ENCODE peak calls at places on chromosome 19, in seven cellular contexts. G, Y, H, K, B, Q and R are unnamed samples.

GRCh38 chr19:17719730-17720486 is 628 bp downstream of the MAP1S start:
- DNase-seq in Q (no peak), G (peak; percentile 60), H (peak; percentile 62), B (no peak), K (peak; percentile 37), Y (no peak), R (no peak)

GRCh38 chr19:35266904-35267817 is 1.6 kb upstream of the USF2 start:
- DNase-seq in B (no peak), Y (no peak), G (peak; percentile 49), K (peak; percentile 49), Q (no peak), H (peak; percentile 58), R (peak; percentile 46)

GRCh38 chr19:18496167-18496979 is 25.5 kb downstream of the ELL start:
- DNase-seq in H (peak; percentile 78), Q (peak; percentile 59), K (no peak), Y (peak; percentile 27), B (no peak), G (peak; percentile 60), R (no peak)

GRCh38 chr19:45079063-45079910 is at the start of gene GEMIN7:
- DNase-seq in Y (peak; percentile 63), H (peak; percentile 79), K (peak; percentile 94), G (peak; percentile 72), Q (peak; percentile 71), B (peak; percentile 86), R (peak; percentile 94)

GRCh38 chr19:41501854-41502253 is 58.9 kb downstream of the ERICH4 start:
- DNase-seq in B (no peak), Q (no peak), Y (no peak), K (no peak), G (no peak), H (no peak), R (no peak)

GRCh38 chr19:1054102-1055027 is 12.6 kb upstream of the ARHGAP45 start:
- DNase-seq in Q (no peak), G (no peak), B (no peak), H (no peak), K (no peak), Y (no peak), R (no peak)

GRCh38 chr19:40277356-40277755 is 7.8 kb downstream of the AKT2 start:
- DNase-seq in K (no peak), H (no peak), Y (no peak), Q (no peak), G (no peak), B (no peak), R (no peak)

GRCh38 chr19:1650627-1651009 is 1.8 kb downstream of the TCF3 start:
- DNase-seq in G (no peak), H (no peak), K (peak; percentile 66), Q (peak; percentile 18), B (peak; percentile 24), Y (peak; percentile 9), R (peak; percentile 30)

GRCh38 chr19:8366121-8366581 is 2.2 kb downstream of the ANGPTL4 start:
- DNase-seq in Y (no peak), Q (no peak), H (no peak), K (no peak), G (no peak), B (no peak), R (no peak)

GRCh38 chr19:33118643-33119042 is 13.3 kb upstream of the WDR88 start:
- DNase-seq in G (no peak), H (no peak), B (no peak), Q (no peak), Y (no peak), K (no peak), R (no peak)

GRCh38 chr19:42524250-42524649 is 4.0 kb downstream of the CEACAM1 start:
- DNase-seq in H (no peak), G (no peak), B (no peak), K (no peak), Q (no peak), Y (no peak), R (no peak)

GRCh38 chr19:48874309-48875135 is 2.3 kb downstream of the PPP1R15A start:
- DNase-seq in Y (peak; percentile 53), K (peak; percentile 1), Q (peak; percentile 76), G (peak; percentile 65), B (no peak), H (no peak), R (no peak)

GRCh38 chr19:55447421-55448174 is 4.5 kb upstream of the SHISA7 start:
- DNase-seq in G (no peak), Y (peak; percentile 43), K (peak; percentile 68), Q (no peak), H (no peak), B (no peak), R (peak; percentile 78)

GRCh38 chr19:40598121-40598917 is 2.9 kb upstream of the LTBP4 start:
- DNase-seq in G (peak; percentile 92), Y (peak; percentile 87), K (peak; percentile 96), H (peak; percentile 89), Q (peak; percentile 82), B (peak; percentile 92), R (peak; percentile 89)

GRCh38 chr19:1748115-1748702 is 5.1 kb upstream of the ONECUT3 start:
- DNase-seq in Q (no peak), B (no peak), Y (no peak), K (no peak), G (peak; percentile 64), H (no peak), R (no peak)

GRCh38 chr19:47274891-47275865 is 493 bp downstream of the INAFM1 start:
- DNase-seq in K (peak; percentile 72), G (no peak), B (peak; percentile 42), Y (no peak), H (peak; percentile 43), Q (peak; percentile 25), R (peak; percentile 46)

GRCh38 chr19:4015705-4016402 is 8.3 kb downstream of the PIAS4 start:
- DNase-seq in H (peak; percentile 57), Q (no peak), K (no peak), Y (no peak), G (no peak), B (no peak), R (peak; percentile 53)

GRCh38 chr19:38921420-38922274 is 8.9 kb downstream of the SARS2 start:
- DNase-seq in G (no peak), B (no peak), H (no peak), Q (no peak), K (no peak), Y (no peak), R (no peak)

GRCh38 chr19:38917921-38918491 is 6.0 kb upstream of the CCER2 start:
- DNase-seq in Q (no peak), B (peak; percentile 19), Y (no peak), H (no peak), K (peak; percentile 26), G (no peak), R (peak; percentile 63)

GRCh38 chr19:38918526-38918925 is 6.5 kb upstream of the CCER2 start:
- DNase-seq in G (no peak), Q (no peak), H (no peak), Y (no peak), B (no peak), K (no peak), R (no peak)

GRCh38 chr19:38920529-38921419 is 8.8 kb upstream of the CCER2 start:
- DNase-seq in K (no peak), Y (no peak), Q (no peak), H (no peak), B (no peak), G (no peak), R (no peak)

DNA sequence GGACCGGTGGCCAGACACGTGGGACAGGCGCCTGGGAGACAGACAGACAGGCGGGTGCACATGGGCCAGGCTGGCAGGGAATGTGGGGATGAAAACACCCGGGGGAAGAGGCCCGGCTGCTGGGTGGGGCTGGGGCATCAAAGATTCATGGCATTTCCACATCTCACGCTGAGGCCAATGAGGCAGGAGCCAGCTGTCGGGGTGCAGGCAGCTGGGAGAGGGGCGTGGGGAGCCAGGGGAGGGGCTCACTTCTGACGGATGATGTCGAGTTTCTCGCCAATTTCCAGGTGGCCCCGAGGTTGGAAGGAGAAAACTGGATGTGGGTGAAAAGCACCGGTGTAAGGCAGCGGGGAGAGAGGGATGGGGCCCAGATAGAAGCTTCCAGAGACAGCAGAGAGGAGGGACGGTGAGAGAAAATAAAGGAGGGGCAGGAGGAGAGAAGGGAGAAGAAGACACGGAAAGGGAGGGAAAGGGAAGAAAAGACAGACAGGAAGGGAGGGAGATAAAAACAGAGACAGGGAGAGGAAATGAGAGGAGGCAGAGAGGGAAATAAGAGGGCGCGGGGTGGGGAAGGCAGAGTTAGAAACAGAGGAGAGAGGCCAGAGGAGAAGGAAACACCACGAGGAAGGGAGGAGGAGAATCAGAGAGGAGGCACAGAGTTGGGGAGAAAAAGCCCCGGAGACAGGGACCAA is 8.0 kb upstream of the CCER2 start:
- DNase-seq in H (no peak), Q (no peak), G (no peak), B (no peak), Y (no peak), K (no peak), R (no peak)
- H3K4me3 ChIP-seq in H (no peak overlapping the region), Q (no peak overlapping the region), G (no peak overlapping the region), B (no peak overlapping the region), Y (no peak overlapping the region), K (no peak overlapping the region), R (no peak overlapping the region)

GRCh38 chr19:16088351-16088984 is 12.2 kb downstream of the TPM4 start:
- DNase-seq in H (peak; percentile 46), Q (peak; percentile 69), G (no peak), B (no peak), K (no peak), Y (no peak), R (no peak)
- TF ChIP-seq CTCF in H (peak; percentile 20), Q (no peak), G (no peak), B (peak; percentile 17), K (peak; percentile 16), Y (peak; percentile 16), R (peak; percentile 35)

GRCh38 chr19:50534478-50534877 is 20.8 kb upstream of the ASPDH start:
- DNase-seq in Y (no peak), K (no peak), B (no peak), G (no peak), Q (no peak), H (no peak), R (no peak)
- H3K4me3 ChIP-seq in Y (no peak overlapping the region), K (no peak overlapping the region), B (no peak overlapping the region), G (no peak overlapping the region), Q (no peak overlapping the region), H (no peak overlapping the region), R (no peak overlapping the region)

GRCh38 chr19:10334340-10335148 is 1.2 kb upstream of the RAVER1 start:
- DNase-seq in B (peak; percentile 96), Y (peak; percentile 93), G (peak; percentile 99), K (peak; percentile 93), H (peak; percentile 98), Q (peak; percentile 94), R (peak; percentile 95)

GRCh38 chr19:10333758-10334339 is 520 bp upstream of the RAVER1 start:
- DNase-seq in Y (peak; percentile 4), B (peak; percentile 21), G (no peak), H (peak; percentile 29), K (peak; percentile 33), Q (no peak), R (no peak)

GRCh38 chr19:10335149-10336053 is 2.1 kb upstream of the RAVER1 start:
- DNase-seq in H (no peak), K (no peak), B (peak; percentile 37), Q (no peak), G (no peak), Y (no peak), R (no peak)

GRCh38 chr19:10332158-10332964 is 968 bp downstream of the RAVER1 start:
- DNase-seq in Q (no peak), K (no peak), G (peak; percentile 70), Y (no peak), B (no peak), H (no peak), R (peak; percentile 30)

GRCh38 chr19:10332965-10333757 is at the start of gene RAVER1:
- DNase-seq in G (peak; percentile 98), H (peak; percentile 98), Y (peak; percentile 96), Q (peak; percentile 96), K (peak; percentile 99), B (peak; percentile 99), R (peak; percentile 96)
- TF ChIP-seq CTCF in G (no peak), H (peak; percentile 17), Y (no peak), Q (no peak), K (no peak), B (no peak), R (no peak)